ENCODE peak calls at places on chromosomes 3 and 15, in four cellular contexts. H is WTC11, R is HepG2, C is K562. I is an unnamed sample.

GRCh38 chr3:73621388-73621787 is 3.4 kb downstream of the PDZRN3 start:
- DNase-seq in H (no peak), R (no peak), C (no peak), I (no peak)

GRCh38 chr3:4656059-4656458 is 162.9 kb downstream of the ITPR1 start:
- DNase-seq in H (peak; percentile 76), R (peak; percentile 30), C (peak; percentile 72), I (peak; percentile 84)

GRCh38 chr3:175266993-175267960 is 408.1 kb downstream of the NAALADL2 start:
- DNase-seq in H (no peak), R (no peak), C (no peak), I (no peak)

GRCh38 chr3:46214751-46215352 is 6.7 kb upstream of the CCR1 start:
- DNase-seq in H (peak; percentile 63), R (no peak), C (peak; percentile 32), I (peak; percentile 40)

GRCh38 chr15:63250312-63250965 is 27.0 kb upstream of the APH1B start:
- DNase-seq in H (no peak), R (no peak), C (no peak), I (no peak)

GRCh38 chr15:53251998-53252397 is 461.9 kb upstream of the ONECUT1 start:
- DNase-seq in H (no peak), R (peak; percentile 23), C (no peak), I (no peak)

GRCh38 chr15:41893422-41894250 is at the start of gene SPTBN5:
- DNase-seq in H (no peak), R (peak; percentile 21), C (no peak), I (no peak)

GRCh38 chr3:159733194-159733860 is 255.3 kb upstream of the IL12A start:
- DNase-seq in H (no peak), R (no peak), C (no peak), I (no peak)

GRCh38 chr3:49500408-49501257 is 30.6 kb downstream of the DAG1 start:
- DNase-seq in H (no peak), R (peak; percentile 89), C (peak; percentile 67), I (no peak)

GRCh38 chr3:40309925-40310635 is 573 bp downstream of the EIF1B start:
- DNase-seq in H (peak; percentile 45), R (peak; percentile 35), C (peak; percentile 62), I (peak; percentile 37)

GRCh38 chr3:146536681-146537080 is 7.7 kb downstream of the PLSCR1 start:
- DNase-seq in H (no peak), R (no peak), C (no peak), I (no peak)

GRCh38 chr3:53219897-53220483 is 35.8 kb downstream of the TKT start:
- DNase-seq in H (peak; percentile 93), R (peak; percentile 76), C (peak; percentile 80), I (peak; percentile 88)

GRCh38 chr15:89802231-89802928 is 12.3 kb downstream of the ANPEP start:
- DNase-seq in H (no peak), R (no peak), C (peak; percentile 44), I (no peak)

GRCh38 chr3:147361671-147362420 is 44.5 kb downstream of the ZIC4 start:
- DNase-seq in H (peak; percentile 96), R (peak; percentile 23), C (peak; percentile 58), I (peak; percentile 79)

GRCh38 chr15:53367740-53368139 is 391.7 kb downstream of the WDR72 start:
- DNase-seq in H (no peak), R (no peak), C (no peak), I (no peak)

GRCh38 chr3:48919215-48920138 is 835 bp downstream of the ARIH2 start:
- DNase-seq in H (no peak), R (peak; percentile 74), C (peak; percentile 57), I (peak; percentile 69)

GRCh38 chr3:194043516-194043915 is 92.4 kb upstream of the HES1 start:
- DNase-seq in H (no peak), R (no peak), C (peak; percentile 44), I (no peak)

GRCh38 chr15:40301467-40302179 is 6.1 kb downstream of the PLCB2 start:
- DNase-seq in H (peak; percentile 71), R (no peak), C (peak; percentile 62), I (no peak)

GRCh38 chr15:84734794-84735479 is 13.5 kb upstream of the ZNF592 start:
- DNase-seq in H (peak; percentile 78), R (peak; percentile 56), C (peak; percentile 88), I (peak; percentile 50)

GRCh38 chr15:45588199-45588910 is 1.2 kb downstream of the BLOC1S6 start:
- DNase-seq in H (no peak), R (peak; percentile 16), C (no peak), I (no peak)

GRCh38 chr15:77421370-77421700 is 647 bp downstream of the HMG20A start:
- DNase-seq in H (no peak), R (peak; percentile 15), C (no peak), I (no peak)

GRCh38 chr3:101072299-101072698 is 79.1 kb upstream of the ABI3BP start:
- DNase-seq in H (no peak), R (no peak), C (no peak), I (no peak)

GRCh38 chr3:101068876-101069606 is 75.8 kb upstream of the ABI3BP start:
- DNase-seq in H (no peak), R (no peak), C (no peak), I (no peak)

GRCh38 chr3:101066776-101067175 is 73.6 kb upstream of the ABI3BP start:
- DNase-seq in H (no peak), R (no peak), C (no peak), I (no peak)

GRCh38 chr3:101069796-101070195 is 76.6 kb upstream of the ABI3BP start:
- DNase-seq in H (no peak), R (no peak), C (no peak), I (no peak)

DNA sequence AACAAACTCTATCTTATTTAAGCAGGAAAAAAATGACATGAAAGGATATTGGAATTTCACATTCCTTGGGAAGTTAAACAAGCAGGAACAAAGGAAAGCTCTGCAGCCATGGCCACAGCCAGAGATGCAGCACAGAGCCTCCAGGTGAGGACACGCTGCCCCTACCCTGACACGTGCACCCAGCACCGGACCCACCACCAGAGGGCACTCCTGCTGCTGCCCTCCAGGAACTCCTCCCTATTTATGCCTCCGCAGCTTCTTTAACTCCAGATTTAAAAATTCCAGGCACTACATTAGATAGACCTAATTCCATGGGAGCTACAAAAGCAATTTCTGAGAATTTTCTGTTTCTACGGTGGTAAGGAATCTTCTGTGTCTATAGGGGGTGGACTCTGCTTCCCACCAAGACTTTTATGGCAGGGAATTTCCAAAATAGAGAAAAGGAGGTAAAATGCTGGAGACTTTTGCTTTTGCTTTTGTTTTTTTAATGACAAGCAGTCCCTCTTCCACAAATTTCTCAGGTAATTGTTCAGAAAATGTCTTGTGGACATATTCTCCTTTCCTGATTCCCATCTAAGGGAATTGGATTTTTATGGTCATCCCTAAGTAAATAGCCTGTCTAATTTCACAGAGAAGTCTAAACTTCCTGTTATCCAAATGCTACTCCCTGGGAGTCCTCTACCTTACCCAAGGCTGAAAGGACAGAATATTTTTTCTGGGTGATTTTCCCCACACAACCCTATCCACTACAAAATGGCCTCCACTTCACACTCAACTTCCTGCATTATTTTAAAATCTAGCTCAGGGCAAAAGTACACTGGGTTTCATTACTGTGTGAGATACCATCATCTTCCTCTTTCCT is 77.3 kb upstream of the ABI3BP start:
- DNase-seq in H (peak; percentile 92), R (peak; percentile 31), C (peak; percentile 66), I (peak; percentile 81)
- TF ChIP-seq ELF4 in H (no peak), R (no peak), C (no peak), I (no peak)

GRCh38 chr15:66700802-66701421 is 1.1 kb upstream of the SMAD6 start:
- DNase-seq in H (peak; percentile 93), R (peak; percentile 92), C (peak; percentile 99), I (peak; percentile 93)

GRCh38 chr15:66700412-66700801 is 1.6 kb upstream of the SMAD6 start:
- DNase-seq in H (no peak), R (no peak), C (no peak), I (no peak)

GRCh38 chr15:66698971-66699370 is 3.1 kb upstream of the SMAD6 start:
- DNase-seq in H (no peak), R (no peak), C (no peak), I (no peak)

GRCh38 chr15:66696770-66697169 is 5.3 kb upstream of the SMAD6 start:
- DNase-seq in H (no peak), R (no peak), C (no peak), I (no peak)

DNA sequence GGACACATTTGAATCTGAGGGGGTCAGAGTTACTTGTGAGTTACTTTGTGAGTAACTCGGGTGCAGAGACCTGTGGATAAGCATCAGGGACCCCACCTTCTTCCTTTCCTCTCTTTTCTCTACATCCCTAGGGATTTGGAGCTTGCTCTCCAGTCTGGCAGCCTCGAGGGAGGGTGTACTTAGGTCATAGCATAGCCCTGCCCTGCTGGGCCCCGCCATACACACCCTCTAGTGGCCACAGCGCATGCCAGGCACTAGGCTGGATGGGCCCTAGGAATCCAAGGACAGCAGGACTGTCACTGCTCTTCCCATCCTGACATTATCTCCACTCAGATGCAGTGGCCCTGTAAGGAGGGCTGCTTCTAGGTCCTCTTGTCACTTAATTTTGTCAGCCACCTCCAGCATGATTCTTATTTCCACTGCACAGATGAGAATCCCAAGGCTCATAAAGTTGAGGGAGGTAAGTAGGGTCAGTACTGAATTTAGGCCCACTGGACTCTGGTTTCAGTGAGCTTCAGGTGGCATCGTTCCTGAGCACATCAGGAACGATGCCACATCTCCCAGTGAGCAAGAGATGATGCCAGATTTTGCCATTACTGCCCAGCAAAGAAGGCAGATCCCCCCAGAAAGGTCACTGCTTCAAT is 3.6 kb upstream of the SMAD6 start:
- DNase-seq in H (peak; percentile 80), R (peak; percentile 67), C (peak; percentile 61), I (peak; percentile 74)
- TF ChIP-seq ELF4 in H (no peak), R (no peak), C (no peak), I (no peak)

GRCh38 chr3:43406637-43407023 is 120.3 kb downstream of the SNRK start:
- DNase-seq in H (no peak), R (no peak), C (no peak), I (no peak)
- TF ChIP-seq ELF4 in H (no peak), R (no peak), C (no peak), I (no peak)

GRCh38 chr15:29601811-29602210 is 220.5 kb downstream of the TJP1 start:
- DNase-seq in H (no peak), R (no peak), C (no peak), I (no peak)

GRCh38 chr15:29593086-29593485 is 229.2 kb downstream of the TJP1 start:
- DNase-seq in H (no peak), R (no peak), C (no peak), I (no peak)

GRCh38 chr15:29593629-29594028 is 228.6 kb downstream of the TJP1 start:
- DNase-seq in H (no peak), R (no peak), C (no peak), I (no peak)

GRCh38 chr15:29600262-29600661 is 222.0 kb downstream of the TJP1 start:
- DNase-seq in H (no peak), R (no peak), C (no peak), I (no peak)

GRCh38 chr15:29596266-29596665 is 226.0 kb downstream of the TJP1 start:
- DNase-seq in H (no peak), R (no peak), C (no peak), I (no peak)
- TF ChIP-seq ELF4 in H (no peak), R (no peak), C (no peak), I (no peak)

DNA sequence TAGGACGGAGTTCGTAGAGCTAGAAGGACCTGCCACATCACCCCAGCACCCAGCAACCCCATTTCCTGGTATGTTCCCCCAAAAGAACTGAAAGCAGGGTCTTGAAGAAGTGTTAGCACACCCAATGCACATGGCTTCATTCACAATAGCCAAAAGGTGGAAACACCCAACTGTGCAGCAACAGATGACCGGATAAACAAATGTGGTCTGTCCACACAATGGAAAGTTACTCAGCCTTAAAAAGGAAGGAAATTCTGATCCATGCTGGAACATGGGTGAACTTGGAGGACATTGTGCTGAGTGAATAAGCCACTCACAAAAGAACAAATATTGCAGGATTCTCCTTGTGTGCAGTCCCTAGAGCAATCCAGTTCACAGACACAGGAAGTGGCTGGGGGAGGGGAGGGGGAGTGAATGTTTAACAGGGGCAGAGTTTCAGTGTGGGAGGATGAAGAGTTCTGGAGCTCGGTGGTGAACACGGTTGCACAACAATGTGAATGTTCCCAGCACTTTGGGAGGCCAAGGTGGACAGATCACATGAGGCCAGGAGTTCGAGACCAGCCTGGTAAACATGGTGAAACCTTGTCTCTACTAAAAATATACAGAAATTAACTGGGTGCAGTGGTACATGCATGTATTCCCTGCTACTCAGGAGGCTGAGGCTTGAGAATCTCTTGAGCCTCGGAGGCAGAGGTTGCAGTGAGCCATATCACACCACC is 157.5 kb downstream of the NUP210 start:
- DNase-seq in H (no peak), R (peak; percentile 99), C (peak; percentile 63), I (no peak)
- TF ChIP-seq ELF4 in H (no peak), R (no peak), C (no peak), I (no peak)

I was measured in HEK293T.